ENCODE peak calls at places on chromosome 13, in nine cellular contexts. N is NCI-H1092; M is C1 segment of cervical spinal cord; E is RWPE1; H is fibroblast of pulmonary artery; S is stimulated activated CD8-positive, alpha-beta memory T cell treated with anti-CD3 and anti-CD28 coated beads, Interleukin-4, amount 100 ng/mL, for 48 hours; K is T follicular helper cell; Q is iPS-NIHi11; O is omental fat pad. T is an unnamed sample.

GRCh38 chr13:110008816-110009215 is 222.4 kb upstream of the IRS2 start:
- DNase-seq in N (no peak), M (no peak), E (no peak), H (no peak), S (no peak), K (no peak), Q (no peak), O (no peak), T (no peak)

GRCh38 chr13:42221321-42221720 is 50.6 kb upstream of the AKAP11 start:
- DNase-seq in N (no peak), M (no peak), E (no peak), H (peak; percentile 44), S (no peak), K (no peak), Q (no peak), O (no peak), T (no peak)

GRCh38 chr13:105599477-105600037 is 935.9 kb downstream of the EFNB2 start:
- DNase-seq in N (no peak), M (no peak), E (no peak), H (peak; percentile 10), S (no peak), K (no peak), Q (no peak), O (no peak), T (no peak)

GRCh38 chr13:99468971-99469545 is 32.2 kb upstream of the TM9SF2 start:
- DNase-seq in N (no peak), M (no peak), E (no peak), H (peak; percentile 7), S (no peak), K (no peak), Q (no peak), O (no peak), T (no peak)

GRCh38 chr13:109205315-109205714 is 575.9 kb downstream of the MYO16 start:
- DNase-seq in N (no peak), M (no peak), E (no peak), H (peak; percentile 18), S (no peak), K (no peak), Q (no peak), O (no peak), T (no peak)

GRCh38 chr13:111531505-111531904 is 211.1 kb downstream of the TEX29 start:
- DNase-seq in N (peak; percentile 46), M (no peak), E (no peak), H (peak; percentile 3), S (no peak), K (no peak), Q (no peak), O (no peak), T (peak; percentile 41)

GRCh38 chr13:52161193-52161646 is 1.8 kb upstream of the NEK3 start:
- DNase-seq in N (no peak), M (no peak), E (no peak), H (no peak), S (no peak), K (no peak), Q (no peak), O (no peak), T (no peak)

GRCh38 chr13:94703271-94703670 is 9.1 kb downstream of the SOX21 start:
- DNase-seq in N (no peak), M (no peak), E (no peak), H (no peak), S (no peak), K (no peak), Q (no peak), O (no peak), T (no peak)

GRCh38 chr13:52862358-52863206 is 14.1 kb upstream of the PCDH8 start:
- DNase-seq in N (no peak), M (no peak), E (peak; percentile 54), H (peak; percentile 2), S (peak; percentile 56), K (no peak), Q (peak; percentile 74), O (no peak), T (no peak)